ENCODE peak calls at places on chromosomes 6 and 20, in nine cellular contexts. W, C, U, S, M, A, L, E and N are unnamed samples.
A peak's percentile ranks its signal among the peaks of the same experiment; 100 is the strongest.

GRCh38 chr6:107965746-107966145 is 7.7 kb upstream of the SEC63 start:
- DNase-seq in W (no peak), C (no peak), U (peak; percentile 6), S (no peak), M (no peak), A (peak; percentile 57), L (no peak), E (no peak), N (peak; percentile 54)

GRCh38 chr20:9884666-9885065 is 45.8 kb upstream of the PAK5 start:
- DNase-seq in W (peak; percentile 30), C (no peak), U (no peak), S (no peak), M (no peak), A (peak; percentile 7), L (no peak), E (no peak), N (no peak)

GRCh38 chr6:149482542-149483261 is 2.1 kb downstream of the ZC3H12D start:
- DNase-seq in W (no peak), C (no peak), U (no peak), S (no peak), M (no peak), A (no peak), L (no peak), E (peak; percentile 87), N (no peak)

GRCh38 chr6:125570546-125570945 is 178.9 kb upstream of the HEY2 start:
- DNase-seq in W (no peak), C (no peak), U (no peak), S (no peak), M (no peak), A (no peak), L (no peak), E (no peak), N (no peak)

GRCh38 chr6:28597217-28597835 is 71.6 kb downstream of the GPX5 start:
- DNase-seq in W (no peak), C (peak; percentile 12), U (peak; percentile 63), S (peak; percentile 73), M (no peak), A (peak; percentile 54), L (no peak), E (no peak), N (peak; percentile 15)

GRCh38 chr20:49768204-49769124 is 44.2 kb upstream of the SLC9A8 start:
- DNase-seq in W (peak; percentile 17), C (peak; percentile 66), U (peak; percentile 99), S (peak; percentile 91), M (no peak), A (peak; percentile 79), L (peak; percentile 60), E (peak; percentile 99), N (peak; percentile 69)

GRCh38 chr20:25323486-25324246 is 67.0 kb downstream of the ABHD12 start:
- DNase-seq in W (no peak), C (no peak), U (no peak), S (no peak), M (no peak), A (no peak), L (no peak), E (no peak), N (no peak)

GRCh38 chr6:84065718-84066290 is 32.2 kb downstream of the MRAP2 start:
- DNase-seq in W (peak; percentile 52), C (no peak), U (peak; percentile 68), S (peak; percentile 31), M (no peak), A (peak; percentile 32), L (no peak), E (no peak), N (peak; percentile 51)

GRCh38 chr6:38638941-38639497 is 710 bp downstream of the BTBD9 start:
- DNase-seq in W (peak; percentile 67), C (peak; percentile 23), U (peak; percentile 45), S (peak; percentile 33), M (peak; percentile 52), A (peak; percentile 41), L (peak; percentile 39), E (peak; percentile 29), N (peak; percentile 73)

GRCh38 chr6:47066418-47066817 is 24.3 kb upstream of the ADGRF1 start:
- DNase-seq in W (no peak), C (no peak), U (no peak), S (no peak), M (no peak), A (no peak), L (no peak), E (no peak), N (no peak)

GRCh38 chr6:98843274-98844243 is 9.2 kb downstream of the POU3F2 start:
- DNase-seq in W (peak; percentile 61), C (no peak), U (no peak), S (no peak), M (no peak), A (no peak), L (no peak), E (no peak), N (no peak)

GRCh38 chr6:167968091-167968490 is 29.4 kb upstream of the KIF25 start:
- DNase-seq in W (peak; percentile 33), C (peak; percentile 81), U (no peak), S (no peak), M (no peak), A (no peak), L (no peak), E (no peak), N (no peak)

GRCh38 chr6:106257195-106257594 is 68.4 kb downstream of the ATG5 start:
- DNase-seq in W (peak; percentile 64), C (no peak), U (no peak), S (no peak), M (no peak), A (peak; percentile 74), L (no peak), E (no peak), N (no peak)

GRCh38 chr20:25856256-25856884 is 159.7 kb upstream of the ZNF337 start:
- DNase-seq in W (no peak), C (no peak), U (no peak), S (no peak), M (no peak), A (no peak), L (no peak), E (no peak), N (no peak)

GRCh38 chr6:157669747-157670216 is 153.3 kb upstream of the SNX9 start:
- DNase-seq in W (peak; percentile 9), C (no peak), U (peak; percentile 81), S (peak; percentile 35), M (no peak), A (peak; percentile 75), L (peak; percentile 42), E (no peak), N (peak; percentile 95)

GRCh38 chr6:129753422-129753821 is 43.4 kb upstream of the ARHGAP18 start:
- DNase-seq in W (no peak), C (no peak), U (peak; percentile 44), S (no peak), M (no peak), A (peak; percentile 40), L (no peak), E (peak; percentile 89), N (peak; percentile 54)

GRCh38 chr6:116446399-116446798 is 14.8 kb upstream of the CALHM6 start:
- DNase-seq in W (no peak), C (no peak), U (no peak), S (peak; percentile 21), M (no peak), A (peak; percentile 47), L (no peak), E (peak; percentile 92), N (peak; percentile 26)

GRCh38 chr6:6801002-6801329 is 212.4 kb downstream of the LY86 start:
- DNase-seq in W (no peak), C (no peak), U (no peak), S (no peak), M (no peak), A (no peak), L (no peak), E (no peak), N (no peak)

GRCh38 chr6:68473433-68474210 is 161.5 kb upstream of the ADGRB3 start:
- DNase-seq in W (no peak), C (no peak), U (no peak), S (peak; percentile 10), M (no peak), A (no peak), L (no peak), E (no peak), N (no peak)

GRCh38 chr20:17995967-17996819 is 27.4 kb downstream of the MGME1 start:
- DNase-seq in W (peak; percentile 55), C (no peak), U (peak; percentile 80), S (peak; percentile 43), M (peak; percentile 7), A (peak; percentile 68), L (no peak), E (peak; percentile 65), N (peak; percentile 76)

GRCh38 chr6:148835920-148836441 is 89.2 kb downstream of the UST start:
- DNase-seq in W (no peak), C (no peak), U (peak; percentile 59), S (peak; percentile 60), M (no peak), A (peak; percentile 91), L (no peak), E (no peak), N (peak; percentile 59)

GRCh38 chr6:24339932-24340331 is 17.9 kb downstream of the DCDC2 start:
- DNase-seq in W (no peak), C (no peak), U (no peak), S (no peak), M (no peak), A (no peak), L (no peak), E (no peak), N (no peak)

GRCh38 chr20:24442909-24443308 is 26.5 kb upstream of the SYNDIG1 start:
- DNase-seq in W (no peak), C (no peak), U (no peak), S (no peak), M (no peak), A (no peak), L (no peak), E (no peak), N (no peak)